ENCODE peak calls at places on chromosomes 7 and 10, in ten cellular contexts. One of them, this sample, is unnamed.

GRCh38 chr10:6578221-6579192 is 1.6 kb downstream of the PRKCQ start:
- DNase-seq in NB4: no peak
- DNase-seq in stomach: no peak
- DNase-seq in cardiac muscle cell: no peak
- DNase-seq in fibroblast of mammary gland: no peak
- DNase-seq in non-pigmented ciliary epithelial cell: no peak
- DNase-seq in T-helper 1 cell: no peak
- DNase-seq in midbrain: no peak
- DNase-seq in H7: no peak
- DNase-seq in GM04504: no peak
- DNase-seq in this sample: no peak

GRCh38 chr7:105016083-105017075 is 2.4 kb downstream of the KMT2E start:
- DNase-seq in NB4: no peak
- DNase-seq in stomach: no peak
- DNase-seq in cardiac muscle cell: peak
- DNase-seq in fibroblast of mammary gland: no peak
- DNase-seq in non-pigmented ciliary epithelial cell: no peak
- DNase-seq in T-helper 1 cell: no peak
- DNase-seq in midbrain: no peak
- DNase-seq in H7: no peak
- DNase-seq in GM04504: no peak
- DNase-seq in this sample: no peak

GRCh38 chr7:112654322-112655216 is 135.6 kb downstream of the TMEM168 start:
- DNase-seq in NB4: no peak
- DNase-seq in stomach: no peak
- DNase-seq in cardiac muscle cell: peak
- DNase-seq in fibroblast of mammary gland: peak
- DNase-seq in non-pigmented ciliary epithelial cell: no peak
- DNase-seq in T-helper 1 cell: no peak
- DNase-seq in midbrain: no peak
- DNase-seq in H7: no peak
- DNase-seq in GM04504: no peak
- DNase-seq in this sample: no peak

GRCh38 chr7:41882745-41883527 is 180.0 kb upstream of the INHBA start:
- DNase-seq in NB4: no peak
- DNase-seq in stomach: no peak
- DNase-seq in cardiac muscle cell: no peak
- DNase-seq in fibroblast of mammary gland: no peak
- DNase-seq in non-pigmented ciliary epithelial cell: no peak
- DNase-seq in T-helper 1 cell: no peak
- DNase-seq in midbrain: no peak
- DNase-seq in H7: peak
- DNase-seq in GM04504: no peak
- DNase-seq in this sample: no peak

GRCh38 chr10:42734537-42734936 is 48.1 kb upstream of the BMS1 start:
- DNase-seq in NB4: peak
- DNase-seq in stomach: peak
- DNase-seq in cardiac muscle cell: no peak
- DNase-seq in fibroblast of mammary gland: no peak
- DNase-seq in non-pigmented ciliary epithelial cell: no peak
- DNase-seq in T-helper 1 cell: no peak
- DNase-seq in midbrain: no peak
- DNase-seq in H7: no peak
- DNase-seq in GM04504: no peak
- DNase-seq in this sample: no peak

GRCh38 chr7:51328351-51328801 is 11.8 kb upstream of the COBL start:
- DNase-seq in NB4: no peak
- DNase-seq in stomach: no peak
- DNase-seq in cardiac muscle cell: no peak
- DNase-seq in fibroblast of mammary gland: no peak
- DNase-seq in non-pigmented ciliary epithelial cell: no peak
- DNase-seq in T-helper 1 cell: no peak
- DNase-seq in midbrain: no peak
- DNase-seq in H7: no peak
- DNase-seq in GM04504: no peak
- DNase-seq in this sample: no peak

GRCh38 chr7:128121731-128122576 is 90.7 kb upstream of the LRRC4 start:
- DNase-seq in NB4: peak
- DNase-seq in stomach: no peak
- DNase-seq in cardiac muscle cell: peak
- DNase-seq in fibroblast of mammary gland: peak
- DNase-seq in non-pigmented ciliary epithelial cell: no peak
- DNase-seq in T-helper 1 cell: no peak
- DNase-seq in midbrain: peak
- DNase-seq in H7: no peak
- DNase-seq in GM04504: no peak
- DNase-seq in this sample: no peak

GRCh38 chr10:133210398-133211140 is 19.4 kb upstream of the UTF1 start:
- DNase-seq in NB4: no peak
- DNase-seq in stomach: no peak
- DNase-seq in cardiac muscle cell: no peak
- DNase-seq in fibroblast of mammary gland: no peak
- DNase-seq in non-pigmented ciliary epithelial cell: no peak
- DNase-seq in T-helper 1 cell: no peak
- DNase-seq in midbrain: no peak
- DNase-seq in H7: no peak
- DNase-seq in GM04504: no peak
- DNase-seq in this sample: no peak

GRCh38 chr10:118057351-118057750 is 10.6 kb upstream of the RAB11FIP2 start:
- DNase-seq in NB4: no peak
- DNase-seq in stomach: no peak
- DNase-seq in cardiac muscle cell: no peak
- DNase-seq in fibroblast of mammary gland: no peak
- DNase-seq in non-pigmented ciliary epithelial cell: no peak
- DNase-seq in T-helper 1 cell: no peak
- DNase-seq in midbrain: no peak
- DNase-seq in H7: peak
- DNase-seq in GM04504: no peak
- DNase-seq in this sample: no peak

GRCh38 chr10:7304110-7304509 is 106.7 kb downstream of the SFMBT2 start:
- DNase-seq in NB4: no peak
- DNase-seq in stomach: no peak
- DNase-seq in cardiac muscle cell: no peak
- DNase-seq in fibroblast of mammary gland: no peak
- DNase-seq in non-pigmented ciliary epithelial cell: no peak
- DNase-seq in T-helper 1 cell: no peak
- DNase-seq in midbrain: no peak
- DNase-seq in H7: no peak
- DNase-seq in GM04504: no peak
- DNase-seq in this sample: no peak

GRCh38 chr10:36018996-36019395 is 376.9 kb upstream of the FZD8 start:
- DNase-seq in NB4: no peak
- DNase-seq in stomach: no peak
- DNase-seq in cardiac muscle cell: no peak
- DNase-seq in fibroblast of mammary gland: no peak
- DNase-seq in non-pigmented ciliary epithelial cell: no peak
- DNase-seq in T-helper 1 cell: no peak
- DNase-seq in midbrain: no peak
- DNase-seq in H7: no peak
- DNase-seq in GM04504: no peak
- DNase-seq in this sample: no peak

This sample was measured in dermis microvascular lymphatic vessel endothelial cell.